ENCODE peak calls at places on chromosomes 11 and 22, in five cellular contexts. O is IMR-90, H is SK-N-SH, U is HepG2, L is K562. W is an unnamed sample.

GRCh38 chr11:79794484-79795393 is 353.9 kb upstream of the TENM4 start:
- DNase-seq in O (no peak), L (no peak), U (no peak), H (no peak), W (no peak)

GRCh38 chr11:59559886-59560285 is 48.5 kb downstream of the OR4D9 start:
- DNase-seq in U (no peak), H (peak), L (no peak), O (no peak), W (no peak)

GRCh38 chr11:93843906-93844305 is 6.5 kb downstream of the VSTM5 start:
- DNase-seq in H (no peak), U (no peak), O (peak), L (no peak), W (no peak)

GRCh38 chr11:35144811-35145210 is 5.8 kb downstream of the CD44 start:
- DNase-seq in L (no peak), U (no peak), H (no peak), O (peak), W (no peak)

GRCh38 chr11:58626915-58627483 is 4.5 kb downstream of the CNTF start:
- DNase-seq in O (peak), L (no peak), H (no peak), U (no peak), W (no peak)

GRCh38 chr11:131686836-131687235 is 316.4 kb downstream of the NTM start:
- DNase-seq in O (no peak), H (no peak), L (no peak), U (no peak), W (no peak)

GRCh38 chr11:19714387-19715363 is 2.0 kb downstream of the NAV2 start:
- DNase-seq in O (peak), U (no peak), L (peak), H (peak), W (no peak)

GRCh38 chr11:9172394-9172793 is 81.0 kb upstream of the SCUBE2 start:
- DNase-seq in U (no peak), O (no peak), H (no peak), L (no peak), W (no peak)

GRCh38 chr11:29282088-29282487 is 734.7 kb downstream of the KCNA4 start:
- DNase-seq in L (no peak), H (no peak), O (peak), U (peak), W (no peak)

GRCh38 chr11:63876616-63877015 is 37.7 kb downstream of the MARK2 start:
- DNase-seq in H (no peak), L (no peak), U (no peak), O (no peak), W (no peak)

GRCh38 chr11:46345131-46345597 is 2.1 kb upstream of the DGKZ start:
- DNase-seq in O (no peak), H (no peak), L (no peak), U (no peak), W (no peak)

GRCh38 chr11:106482920-106483761 is 405.7 kb downstream of the AASDHPPT start:
- DNase-seq in H (no peak), U (peak), O (peak), L (no peak), W (no peak)

GRCh38 chr11:120432056-120433018 is 79.2 kb upstream of the GRIK4 start:
- DNase-seq in O (peak), H (no peak), L (peak), U (peak), W (peak)

GRCh38 chr22:45478108-45478771 is 24.4 kb upstream of the FBLN1 start:
- DNase-seq in H (no peak), O (peak), U (peak), L (no peak), W (no peak)

GRCh38 chr11:44597358-44598009 is 32.0 kb downstream of the CD82 start:
- DNase-seq in H (no peak), U (no peak), O (no peak), L (no peak), W (no peak)

GRCh38 chr22:27834364-27835185 is 33.0 kb upstream of the MN1 start:
- DNase-seq in U (no peak), L (no peak), H (no peak), O (no peak), W (no peak)

GRCh38 chr22:27782065-27782464 is 19.5 kb downstream of the MN1 start:
- DNase-seq in H (no peak), O (no peak), L (no peak), U (no peak), W (no peak)

GRCh38 chr11:2777871-2778629 is 78.3 kb upstream of the KCNQ1OT1 start:
- DNase-seq in O (no peak), L (peak), U (no peak), H (peak), W (no peak)

GRCh38 chr11:9103542-9104276 is 12.3 kb upstream of the SCUBE2 start:
- DNase-seq in H (no peak), L (no peak), O (no peak), U (peak), W (no peak)

GRCh38 chr11:33514079-33514690 is 186.4 kb downstream of the C11orf91 start:
- DNase-seq in H (no peak), U (no peak), O (no peak), L (no peak), W (no peak)

GRCh38 chr11:45289369-45289768 is 3.2 kb upstream of the SYT13 start:
- DNase-seq in O (peak), H (no peak), U (no peak), L (no peak), W (no peak)

GRCh38 chr11:19980957-19981669 is 179.2 kb downstream of the DBX1 start:
- DNase-seq in O (peak), H (peak), U (peak), L (peak), W (no peak)

GRCh38 chr11:122750047-122750446 is 88.3 kb upstream of the CRTAM start:
- DNase-seq in O (no peak), H (no peak), U (no peak), L (peak), W (no peak)

GRCh38 chr11:13384837-13385417 is 78.1 kb downstream of the BTBD10 start:
- DNase-seq in L (peak), U (peak), H (peak), O (peak), W (peak)

GRCh38 chr11:2538951-2539735 is 94.3 kb downstream of the KCNQ1 start:
- DNase-seq in L (no peak), U (no peak), H (no peak), O (no peak), W (no peak)

GRCh38 chr11:127620660-127621059 is 620.1 kb upstream of the KIRREL3 start:
- DNase-seq in U (no peak), L (no peak), H (no peak), O (peak), W (no peak)

GRCh38 chr22:36386351-36386899 is 1.3 kb downstream of the MYH9 start:
- DNase-seq in O (no peak), U (no peak), L (no peak), H (no peak), W (peak)

GRCh38 chr11:13040969-13041561 is 31.9 kb downstream of the RASSF10 start:
- DNase-seq in H (no peak), O (no peak), U (no peak), L (no peak), W (no peak)

GRCh38 chr11:97622795-97623194 is 1233.0 kb downstream of the JRKL start:
- DNase-seq in H (no peak), L (no peak), U (no peak), O (no peak), W (no peak)

GRCh38 chr11:17590463-17590862 is 43.4 kb downstream of the OTOG start:
- DNase-seq in U (no peak), H (no peak), L (no peak), O (no peak), W (no peak)

GRCh38 chr11:123478352-123478986 is 48.4 kb downstream of the GRAMD1B start:
- DNase-seq in U (peak), O (peak), H (peak), L (peak), W (peak)

GRCh38 chr11:30120045-30120589 is 103.3 kb upstream of the KCNA4 start:
- DNase-seq in O (no peak), L (no peak), U (no peak), H (no peak), W (no peak)

GRCh38 chr22:31945478-31945815 is 1.1 kb downstream of the YWHAH start:
- DNase-seq in U (no peak), H (no peak), O (no peak), L (no peak), W (no peak)

GRCh38 chr22:31943976-31944699 is at the start of gene YWHAH:
- DNase-seq in H (peak), O (peak), U (peak), L (peak), W (peak)

GRCh38 chr22:31945971-31946680 is 1.8 kb downstream of the YWHAH start:
- DNase-seq in L (no peak), U (no peak), O (peak), H (no peak), W (no peak)

GRCh38 chr22:31943206-31943975 is 944 bp upstream of the YWHAH start:
- DNase-seq in U (no peak), L (no peak), O (no peak), H (no peak), W (no peak)

GRCh38 chr22:31944700-31945477 is 554 bp downstream of the YWHAH start:
- DNase-seq in O (no peak), H (peak), L (peak), U (no peak), W (no peak)
- TF ChIP-seq MXI1 in O (no peak), H (peak), L (no peak), U (peak), W (no peak)

GRCh38 chr22:23862103-23862502 is 4.4 kb downstream of the SLC2A11 start:
- DNase-seq in H (peak), L (no peak), O (peak), U (no peak), W (no peak)
- TF ChIP-seq MXI1 in H (no peak), L (no peak), O (no peak), U (no peak), W (no peak)

GRCh38 chr22:24338701-24339451 is 68.2 kb downstream of the SPECC1L start:
- DNase-seq in U (no peak), O (peak), H (no peak), L (no peak), W (no peak)

GRCh38 chr22:24331468-24332440 is 61.1 kb downstream of the SPECC1L start:
- DNase-seq in O (peak), U (no peak), L (no peak), H (no peak), W (no peak)

GRCh38 chr22:24333301-24333700 is 62.7 kb downstream of the SPECC1L start:
- DNase-seq in U (no peak), L (no peak), O (peak), H (no peak), W (no peak)

GRCh38 chr22:24337894-24338645 is 67.4 kb downstream of the SPECC1L start:
- DNase-seq in H (no peak), U (no peak), O (no peak), L (no peak), W (no peak)

DNA sequence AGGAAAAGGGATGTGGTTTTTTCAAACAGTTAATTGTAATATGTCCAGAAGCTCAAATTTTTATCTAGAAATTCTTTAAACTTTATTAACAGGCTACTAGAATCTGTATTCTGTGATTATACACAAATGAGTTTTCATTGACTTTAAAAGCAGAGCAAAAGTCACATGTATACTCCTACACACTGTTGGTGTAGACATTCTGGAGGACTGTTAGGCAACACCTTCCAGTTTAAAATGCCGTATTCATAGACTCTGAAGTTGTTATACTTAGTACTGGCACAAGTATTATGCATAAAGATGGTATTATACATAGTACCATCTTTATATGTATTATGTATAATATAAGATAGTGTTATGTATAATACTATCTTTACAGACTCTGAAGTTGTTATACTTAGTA is 64.9 kb downstream of the SPECC1L start:
- DNase-seq in L (no peak), U (no peak), O (no peak), H (no peak), W (no peak)
- TF ChIP-seq MXI1 in L (no peak), U (no peak), O (no peak), H (no peak), W (no peak)

DNA sequence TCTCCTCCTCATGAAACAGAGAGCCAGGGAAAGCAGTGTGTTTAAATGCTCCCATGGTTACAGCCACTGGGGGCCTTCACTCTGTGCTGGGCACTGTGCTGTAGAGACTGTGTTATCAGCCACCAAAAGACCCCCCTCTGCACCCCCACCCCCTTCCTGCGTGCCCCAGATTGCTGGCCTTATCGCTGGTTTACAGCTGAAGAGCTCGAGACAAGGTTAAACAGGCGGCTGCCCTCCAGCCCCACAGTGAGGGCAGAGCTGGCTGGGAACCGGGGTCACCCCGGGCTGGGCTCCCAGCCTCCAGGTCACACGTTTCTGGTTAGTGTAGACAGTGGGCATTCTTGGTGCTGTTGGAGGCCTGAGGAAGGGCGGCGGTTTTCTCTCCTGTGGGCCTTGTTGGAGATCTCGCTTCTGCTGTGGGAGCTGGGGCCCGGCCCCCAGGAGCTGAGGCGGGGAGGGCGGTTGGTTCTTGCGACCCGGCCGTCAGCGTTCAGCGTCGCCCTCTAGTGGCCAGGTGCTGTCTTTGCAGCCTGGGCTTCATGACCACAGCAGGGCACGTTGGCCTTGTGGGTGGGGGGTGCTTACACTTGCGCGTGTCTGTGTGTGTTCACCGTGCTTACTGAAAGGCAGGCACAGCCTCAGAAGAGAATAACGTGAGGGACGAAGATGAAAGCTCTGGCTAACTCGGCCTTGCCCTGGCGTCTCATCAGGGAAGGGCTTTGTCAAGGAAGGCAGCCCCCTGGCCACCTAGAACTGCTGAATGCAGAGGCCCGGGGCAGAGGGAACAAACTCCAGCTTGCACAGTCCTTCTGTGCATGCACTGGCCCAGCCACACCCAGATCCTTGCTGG is 40.8 kb downstream of the TBC1D22A start:
- DNase-seq in U (peak), O (no peak), H (peak), L (peak), W (no peak)
- TF ChIP-seq MXI1 in U (peak), O (no peak), H (no peak), L (no peak), W (no peak)

GRCh38 chr11:75325713-75326438 is 25.6 kb downstream of the ARRB1 start:
- DNase-seq in L (no peak), H (no peak), U (no peak), O (peak), W (no peak)
- TF ChIP-seq MXI1 in L (no peak), H (no peak), U (no peak), O (peak), W (no peak)

DNA sequence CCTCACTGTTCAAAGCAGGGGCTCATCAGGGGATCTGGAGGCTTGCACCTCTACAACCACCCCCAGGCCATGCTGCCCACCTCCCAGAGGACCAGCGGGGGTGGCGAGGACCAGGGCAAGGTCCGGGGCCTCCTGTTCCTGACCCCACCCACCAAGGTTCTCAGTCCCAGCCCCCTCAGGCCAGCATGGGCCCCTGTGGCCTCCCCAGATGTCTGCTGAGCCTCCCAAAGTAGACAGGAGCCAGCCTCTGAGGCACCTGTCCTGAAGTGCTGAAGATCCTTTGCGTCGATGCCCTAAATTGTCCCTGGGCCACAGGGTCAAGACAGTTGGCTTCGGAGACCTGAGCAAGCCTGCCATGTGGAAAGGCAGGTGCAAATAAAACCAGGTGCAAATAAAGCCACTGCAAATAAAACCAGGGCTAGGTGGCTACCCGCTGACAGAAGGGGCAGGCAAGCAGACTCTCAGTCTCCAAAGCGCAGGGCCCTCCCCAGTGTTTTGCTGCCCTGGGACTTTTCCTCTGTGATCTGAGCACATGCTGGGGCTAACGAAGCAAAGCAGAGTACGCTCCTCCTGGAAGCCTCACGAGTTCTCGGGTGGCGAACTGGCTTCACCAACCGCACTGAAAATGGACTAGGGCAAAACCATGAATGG is 22.4 kb upstream of the ARFGAP3 start:
- DNase-seq in U (no peak), O (no peak), H (no peak), L (no peak), W (no peak)
- TF ChIP-seq MXI1 in U (no peak), O (no peak), H (no peak), L (no peak), W (no peak)

GRCh38 chr11:68947151-68947550 is 33.6 kb downstream of the MRGPRD start:
- DNase-seq in L (no peak), O (no peak), H (no peak), U (no peak), W (no peak)

GRCh38 chr11:68948496-68948895 is 32.3 kb downstream of the MRGPRD start:
- DNase-seq in L (no peak), O (peak), H (no peak), U (no peak), W (no peak)

GRCh38 chr11:68948948-68949347 is 31.8 kb downstream of the MRGPRD start:
- DNase-seq in H (no peak), O (no peak), L (no peak), U (no peak), W (no peak)

GRCh38 chr11:68950776-68951175 is 30.0 kb downstream of the MRGPRD start:
- DNase-seq in O (no peak), L (no peak), U (no peak), H (no peak), W (no peak)

DNA sequence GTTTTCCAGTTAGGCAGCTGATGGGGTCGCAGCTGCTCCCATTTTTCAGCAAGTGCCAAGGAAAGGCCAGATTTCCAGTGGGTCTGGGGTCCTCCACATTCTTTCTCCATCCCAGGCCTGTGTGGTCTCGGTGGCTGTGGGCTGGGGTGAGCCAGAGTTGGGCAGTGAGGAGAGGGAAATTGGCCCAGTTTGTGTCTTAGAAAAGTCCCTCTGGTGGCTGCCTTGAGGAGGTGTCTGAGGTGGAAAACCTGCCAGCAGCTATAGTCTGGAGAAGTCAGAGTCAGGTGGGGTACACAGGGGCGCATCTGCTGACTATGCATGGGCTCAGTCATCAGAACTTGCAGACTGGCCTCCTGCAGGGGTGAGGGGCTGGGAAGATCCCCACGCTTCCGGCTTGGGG is 30.5 kb downstream of the MRGPRD start:
- DNase-seq in O (no peak), L (peak), U (no peak), H (peak), W (no peak)
- TF ChIP-seq MXI1 in O (no peak), L (no peak), U (no peak), H (no peak), W (no peak)

GRCh38 chr11:94845622-94846021 is 77.5 kb downstream of the AMOTL1 start:
- DNase-seq in O (peak), L (no peak), U (peak), H (no peak), W (no peak)
- TF ChIP-seq MXI1 in O (no peak), L (no peak), U (no peak), H (no peak), W (no peak)